ENCODE peak calls at places on chromosome X, in seven cellular contexts. J is lower lobe of right lung; T is CD4-positive, alpha-beta T cell; L is omental fat pad; W is suprapubic skin; Y is cardiac muscle cell; U is GM13977. Z is an unnamed sample.

GRCh38 chrX:35722128-35722527 is 76.0 kb upstream of the MAGEB16 start:
- DNase-seq in J (no peak), T (no peak), L (no peak), W (no peak), Y (no peak), U (no peak), Z (no peak)

GRCh38 chrX:16882188-16882587 is 12.0 kb upstream of the RBBP7 start:
- DNase-seq in J (peak), T (no peak), L (no peak), W (no peak), Y (peak), U (no peak), Z (no peak)

GRCh38 chrX:136268051-136269048 is 17.1 kb upstream of the MAP7D3 start:
- DNase-seq in J (no peak), T (peak), L (no peak), W (no peak), Y (peak), U (peak), Z (no peak)

GRCh38 chrX:26613951-26614350 is 398.0 kb downstream of the MAGEB5 start:
- DNase-seq in J (no peak), T (no peak), L (no peak), W (no peak), Y (no peak), U (no peak), Z (no peak)

GRCh38 chrX:15939737-15940136 is 85.1 kb upstream of the AP1S2 start:
- DNase-seq in J (no peak), T (no peak), L (no peak), W (no peak), Y (no peak), U (no peak), Z (no peak)

GRCh38 chrX:139890991-139891700 is 41.7 kb downstream of the ATP11C start:
- DNase-seq in J (no peak), T (no peak), L (no peak), W (no peak), Y (peak), U (no peak), Z (no peak)

GRCh38 chrX:50704360-50704759 is 109.6 kb downstream of the SHROOM4 start:
- DNase-seq in J (no peak), T (no peak), L (no peak), W (no peak), Y (no peak), U (no peak), Z (no peak)

GRCh38 chrX:74779175-74779574 is 146.1 kb downstream of the NEXMIF start:
- DNase-seq in J (no peak), T (no peak), L (no peak), W (no peak), Y (no peak), U (no peak), Z (no peak)

GRCh38 chrX:108001218-108001814 is 19.1 kb upstream of the TEX13B start:
- DNase-seq in J (no peak), T (no peak), L (no peak), W (no peak), Y (peak), U (peak), Z (peak)

GRCh38 chrX:134741801-134742200 is 83.5 kb upstream of the PLAC1 start:
- DNase-seq in J (no peak), T (no peak), L (no peak), W (no peak), Y (no peak), U (no peak), Z (no peak)

GRCh38 chrX:29948653-29949052 is 266.7 kb upstream of the MAGEB2 start:
- DNase-seq in J (no peak), T (no peak), L (no peak), W (no peak), Y (peak), U (no peak), Z (no peak)

GRCh38 chrX:30876367-30876766 is 12.7 kb downstream of the TAB3 start:
- DNase-seq in J (no peak), T (no peak), L (no peak), W (no peak), Y (no peak), U (no peak), Z (no peak)

GRCh38 chrX:55484948-55485347 is 4.7 kb downstream of the USP51 start:
- DNase-seq in J (no peak), T (no peak), L (no peak), W (no peak), Y (no peak), U (no peak), Z (peak)

GRCh38 chrX:14029039-14029424 is 660 bp downstream of the GEMIN8 start:
- DNase-seq in J (no peak), T (no peak), L (no peak), W (no peak), Y (no peak), U (no peak), Z (no peak)

GRCh38 chrX:132023896-132024386 is 839 bp downstream of the STK26 start:
- DNase-seq in J (peak), T (peak), L (no peak), W (peak), Y (no peak), U (peak), Z (no peak)

GRCh38 chrX:155745792-155746191 is 133.0 kb upstream of the TMLHE start:
- DNase-seq in J (no peak), T (no peak), L (no peak), W (no peak), Y (peak), U (no peak), Z (no peak)

GRCh38 chrX:10235851-10236250 is 79.1 kb downstream of the CLCN4 start:
- DNase-seq in J (no peak), T (no peak), L (no peak), W (no peak), Y (peak), U (no peak), Z (no peak)

GRCh38 chrX:138191998-138192397 is 519.5 kb downstream of the FGF13 start:
- DNase-seq in J (no peak), T (no peak), L (no peak), W (no peak), Y (peak), U (peak), Z (no peak)

GRCh38 chrX:37993857-37994619 is 12.3 kb upstream of the SYTL5 start:
- DNase-seq in J (peak), T (no peak), L (no peak), W (no peak), Y (no peak), U (peak), Z (no peak)

GRCh38 chrX:130136497-130136896 is 26.2 kb upstream of the ELF4 start:
- DNase-seq in J (no peak), T (no peak), L (no peak), W (no peak), Y (no peak), U (no peak), Z (no peak)

GRCh38 chrX:44675364-44676024 is 132.8 kb upstream of the FUNDC1 start:
- DNase-seq in J (no peak), T (no peak), L (no peak), W (peak), Y (peak), U (no peak), Z (peak)

GRCh38 chrX:27918799-27919198 is 62.5 kb downstream of the DCAF8L1 start:
- DNase-seq in J (no peak), T (no peak), L (no peak), W (no peak), Y (peak), U (no peak), Z (no peak)

GRCh38 chrX:49187028-49187394 is 838 bp upstream of the PRICKLE3 start:
- DNase-seq in J (no peak), T (no peak), L (no peak), W (no peak), Y (no peak), U (no peak), Z (no peak)

GRCh38 chrX:118847676-118848075 is 24.1 kb downstream of the ZCCHC12 start:
- DNase-seq in J (no peak), T (no peak), L (no peak), W (no peak), Y (peak), U (peak), Z (no peak)

GRCh38 chrX:154373340-154374306 is 811 bp downstream of the FLNA start:
- DNase-seq in J (no peak), T (no peak), L (no peak), W (no peak), Y (peak), U (peak), Z (no peak)

GRCh38 chrX:41561045-41561444 is 113.9 kb downstream of the NYX start:
- DNase-seq in J (no peak), T (no peak), L (no peak), W (no peak), Y (peak), U (peak), Z (peak)

GRCh38 chrX:45502396-45502795 is 301.7 kb upstream of the DIPK2B start:
- DNase-seq in J (no peak), T (no peak), L (no peak), W (no peak), Y (no peak), U (no peak), Z (no peak)

GRCh38 chrX:70134116-70134477 is 850 bp downstream of the IGBP1 start:
- DNase-seq in J (no peak), T (no peak), L (no peak), W (no peak), Y (peak), U (no peak), Z (no peak)

GRCh38 chrX:12149670-12150407 is 11.6 kb downstream of the FRMPD4 start:
- DNase-seq in J (no peak), T (no peak), L (no peak), W (no peak), Y (no peak), U (no peak), Z (no peak)

GRCh38 chrX:78923198-78924015 is 21.8 kb upstream of the P2RY10 start:
- DNase-seq in J (no peak), T (no peak), L (no peak), W (no peak), Y (no peak), U (peak), Z (no peak)

GRCh38 chrX:153361781-153362397 is 27.9 kb downstream of the ZNF275 start:
- DNase-seq in J (no peak), T (no peak), L (no peak), W (no peak), Y (peak), U (no peak), Z (no peak)

GRCh38 chrX:114717921-114718320 is 134.0 kb downstream of the HTR2C start:
- DNase-seq in J (no peak), T (no peak), L (no peak), W (no peak), Y (no peak), U (no peak), Z (no peak)

GRCh38 chrX:29561417-29561816 is 653.9 kb upstream of the MAGEB2 start:
- DNase-seq in J (no peak), T (no peak), L (no peak), W (no peak), Y (peak), U (no peak), Z (no peak)

DNA sequence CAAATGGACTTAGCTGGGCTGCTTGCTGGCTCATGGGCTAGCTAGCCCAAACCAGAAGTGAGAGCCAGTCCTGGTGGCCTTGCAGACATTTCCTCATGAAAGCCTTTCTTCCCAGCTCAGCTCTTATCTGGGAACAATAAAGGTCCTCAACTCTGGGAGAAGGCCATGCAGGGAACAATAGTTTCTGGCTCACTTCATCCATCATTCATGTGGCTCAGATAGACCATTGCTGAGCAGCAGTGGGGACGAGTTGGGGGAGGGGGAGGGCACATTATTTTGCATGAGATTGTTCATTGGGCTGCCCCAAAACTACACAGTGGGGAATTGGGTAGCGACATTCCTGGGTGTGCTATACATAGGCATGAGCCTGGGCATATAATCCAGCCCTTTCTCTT is 47.6 kb downstream of the NHSL2 start:
- DNase-seq in J (no peak), T (no peak), L (no peak), W (no peak), Y (peak), U (no peak), Z (no peak)
- TF ChIP-seq CTCF in J (no peak), T (no peak), L (no peak), W (no peak), Y (no peak), U (no peak), Z (no peak)

DNA sequence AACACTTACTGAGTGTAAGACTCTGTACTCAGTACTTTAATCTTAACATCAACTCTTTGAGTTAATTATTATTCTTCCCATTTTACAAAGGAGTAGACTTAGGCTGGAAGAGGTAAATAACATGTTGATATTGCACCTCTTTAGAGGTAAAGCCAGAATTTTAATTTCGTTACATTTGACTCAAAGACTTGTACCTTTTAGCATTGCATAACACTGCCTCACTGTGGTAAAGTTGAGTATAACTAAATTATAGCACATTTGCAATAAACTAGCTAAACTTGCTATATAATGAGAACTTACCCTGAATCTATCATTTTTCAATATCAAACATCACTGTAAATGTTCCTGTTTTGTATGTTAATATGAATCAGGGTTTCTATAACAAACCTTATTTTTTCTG is 218.5 kb downstream of the PRR32 start:
- DNase-seq in J (no peak), T (no peak), L (no peak), W (no peak), Y (no peak), U (peak), Z (no peak)
- TF ChIP-seq CTCF in J (peak), T (no peak), L (no peak), W (no peak), Y (no peak), U (peak), Z (no peak)

GRCh38 chrX:72297953-72298730 is 7.6 kb downstream of the CITED1 start:
- DNase-seq in J (no peak), T (no peak), L (no peak), W (no peak), Y (peak), U (no peak), Z (no peak)
- TF ChIP-seq CTCF in J (no peak), T (no peak), L (no peak), W (no peak), Y (peak), U (peak), Z (no peak)

DNA sequence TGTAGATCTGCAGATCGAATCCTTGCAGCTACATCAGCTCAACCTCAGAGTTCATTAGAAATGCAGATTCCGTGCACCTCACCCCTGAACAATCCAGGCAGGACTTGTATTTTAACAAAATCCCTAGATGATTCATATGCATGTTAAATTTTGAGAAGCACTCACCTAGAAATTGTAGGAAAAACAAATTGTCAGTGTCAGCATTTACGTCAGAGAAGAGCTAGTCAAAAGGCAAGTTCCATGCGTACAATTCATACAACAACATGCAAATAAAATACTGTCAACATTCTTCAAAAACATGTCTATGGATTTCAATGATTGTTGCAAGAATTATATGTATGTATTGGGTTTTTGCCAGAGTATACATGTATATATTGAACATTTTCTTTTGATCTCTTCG is 504.5 kb downstream of the NLGN4X start:
- DNase-seq in J (no peak), T (no peak), L (no peak), W (no peak), Y (no peak), U (no peak), Z (no peak)
- TF ChIP-seq CTCF in J (no peak), T (no peak), L (no peak), W (no peak), Y (no peak), U (no peak), Z (no peak)

GRCh38 chrX:104707572-104707971 is 141.6 kb downstream of the IL1RAPL2 start:
- DNase-seq in J (no peak), T (no peak), L (no peak), W (no peak), Y (no peak), U (no peak), Z (no peak)

GRCh38 chrX:104707042-104707441 is 141.0 kb downstream of the IL1RAPL2 start:
- DNase-seq in J (no peak), T (no peak), L (no peak), W (no peak), Y (no peak), U (no peak), Z (no peak)

DNA sequence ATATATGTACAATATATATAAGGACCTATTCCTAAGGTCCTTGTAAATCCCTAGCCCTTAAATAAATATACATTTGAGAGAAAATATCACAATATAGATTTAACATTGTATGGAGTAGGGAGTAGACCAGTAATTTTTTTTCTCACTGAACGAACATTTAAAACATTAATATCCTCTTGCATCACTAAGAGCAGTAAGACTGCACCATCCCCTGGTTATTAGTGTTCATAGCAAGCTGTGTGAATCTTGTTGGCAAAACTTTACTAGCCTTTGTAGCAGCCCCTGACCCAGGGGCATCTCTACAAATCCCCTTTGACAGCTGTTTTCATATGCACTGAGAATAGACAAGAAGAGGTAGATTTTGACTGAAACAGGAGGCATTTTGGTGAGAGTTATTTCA is 146.5 kb downstream of the IL1RAPL2 start:
- DNase-seq in J (no peak), T (no peak), L (no peak), W (no peak), Y (no peak), U (no peak), Z (no peak)
- TF ChIP-seq CTCF in J (no peak), T (no peak), L (no peak), W (no peak), Y (no peak), U (no peak), Z (no peak)

GRCh38 chrX:94041881-94042280 is 367.9 kb downstream of the FAM133A start:
- DNase-seq in J (no peak), T (no peak), L (no peak), W (no peak), Y (no peak), U (no peak), Z (no peak)

DNA sequence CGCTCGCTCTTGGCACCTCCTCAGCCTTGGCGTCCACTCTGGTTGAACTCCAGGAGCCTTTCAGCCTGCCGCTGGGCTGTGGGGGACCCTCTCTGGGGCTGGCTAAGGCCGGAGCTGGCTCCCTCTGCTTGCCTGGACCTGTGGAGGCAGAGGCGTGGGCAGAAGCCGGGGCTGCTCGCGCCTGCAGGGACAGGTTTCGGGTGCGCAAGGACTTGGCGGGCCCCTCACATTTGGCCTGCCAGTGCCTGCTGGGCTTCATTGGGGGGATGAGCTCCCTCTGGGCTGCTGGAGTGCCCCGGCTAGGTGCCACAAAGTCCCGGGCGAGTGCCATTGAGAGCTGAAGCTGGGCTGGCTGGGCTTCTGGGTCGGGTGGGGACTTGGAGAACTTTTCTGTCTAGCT is 371.7 kb downstream of the FAM133A start:
- DNase-seq in J (no peak), T (no peak), L (no peak), W (no peak), Y (no peak), U (no peak), Z (no peak)
- TF ChIP-seq CTCF in J (no peak), T (no peak), L (no peak), W (no peak), Y (no peak), U (no peak), Z (no peak)

GRCh38 chrX:120840826-120841225 is 34.8 kb downstream of the CT47B1 start:
- DNase-seq in J (no peak), T (no peak), L (no peak), W (no peak), Y (peak), U (no peak), Z (no peak)
- TF ChIP-seq CTCF in J (no peak), T (no peak), L (no peak), W (no peak), Y (peak), U (no peak), Z (no peak)